ENCODE peak calls at places on chromosomes 3 and 15, in eight cellular contexts. X is hypothalamus; U is activated CD4-positive, alpha-beta T cell treated with anti-CD3 and anti-CD28 coated beads, Interleukin-2, amount 50 U/mL, for 24 hours; Q is MCF 10A; M is D341Med; D is IMR-90; K is stimulated activated CD4-positive, alpha-beta T cell treated with anti-CD3 and anti-CD28 coated beads, TNF-alpha, amount 100 ng/mL, for 4 hours; A is breast epithelium. O is an unnamed sample.
A peak's percentile ranks its signal among the peaks of the same experiment; 100 is the strongest.

GRCh38 chr15:75694241-75695182 is 18.1 kb downstream of the CSPG4 start:
- DNase-seq in K (no peak), X (peak; percentile 41), M (peak; percentile 91), D (peak; percentile 99), Q (peak; percentile 95), A (no peak), U (no peak), O (peak; percentile 75)

GRCh38 chr3:53067571-53067970 is 21.7 kb upstream of the SFMBT1 start:
- DNase-seq in U (no peak), A (no peak), K (no peak), Q (no peak), X (no peak), M (no peak), D (no peak), O (no peak)

GRCh38 chr3:38029400-38030125 is at the start of gene PLCD1:
- DNase-seq in X (peak; percentile 81), Q (no peak), M (peak; percentile 63), K (no peak), U (no peak), D (no peak), A (peak; percentile 73), O (peak; percentile 27)

GRCh38 chr3:113166357-113166718 is 45.0 kb upstream of the BOC start:
- DNase-seq in K (no peak), Q (no peak), D (no peak), U (no peak), A (no peak), X (no peak), M (no peak), O (no peak)

GRCh38 chr15:52483712-52484111 is 45.0 kb downstream of the MYO5A start:
- DNase-seq in K (no peak), M (no peak), D (peak; percentile 55), X (no peak), Q (peak; percentile 46), A (no peak), U (no peak), O (no peak)

GRCh38 chr15:65517866-65518207 is 348 bp upstream of the DPP8 start:
- DNase-seq in K (no peak), M (no peak), Q (no peak), U (no peak), X (no peak), D (no peak), A (no peak), O (no peak)

GRCh38 chr3:171055336-171056178 is 29.0 kb upstream of the SLC2A2 start:
- DNase-seq in X (no peak), Q (no peak), K (no peak), U (no peak), M (no peak), D (peak; percentile 56), A (no peak), O (no peak)

GRCh38 chr3:124928333-124929202 is 6.0 kb downstream of the MUC13 start:
- DNase-seq in U (peak; percentile 20), X (peak; percentile 1), M (peak; percentile 44), D (peak; percentile 74), A (no peak), Q (peak; percentile 78), K (peak; percentile 38), O (no peak)

GRCh38 chr3:190031887-190032752 is 88.6 kb downstream of the P3H2 start:
- DNase-seq in U (no peak), X (no peak), M (no peak), A (no peak), Q (peak; percentile 27), D (peak; percentile 40), K (no peak), O (no peak)

GRCh38 chr3:196120291-196120951 is 38.5 kb upstream of the TFRC start:
- DNase-seq in U (no peak), D (no peak), X (no peak), K (no peak), A (no peak), M (no peak), Q (no peak), O (no peak)

GRCh38 chr3:187926620-187927019 is 181.4 kb upstream of the BCL6 start:
- DNase-seq in M (no peak), D (no peak), K (no peak), A (no peak), U (no peak), Q (no peak), X (no peak), O (no peak)

GRCh38 chr15:58066042-58066867 is 744 bp upstream of the ALDH1A2 start:
- DNase-seq in A (peak; percentile 55), X (peak; percentile 11), D (peak; percentile 4), M (peak; percentile 83), Q (peak; percentile 55), K (no peak), U (peak; percentile 16), O (no peak)

GRCh38 chr3:106172780-106173179 is 304.0 kb upstream of the CBLB start:
- DNase-seq in U (no peak), K (no peak), X (no peak), M (no peak), D (no peak), A (no peak), Q (no peak), O (no peak)

GRCh38 chr15:60444289-60444912 is 34.5 kb downstream of the ICE2 start:
- DNase-seq in K (no peak), M (peak; percentile 36), D (peak; percentile 51), Q (peak; percentile 50), A (no peak), X (no peak), U (no peak), O (no peak)

GRCh38 chr3:197606468-197606867 is 50.7 kb upstream of the BDH1 start:
- DNase-seq in Q (no peak), D (no peak), X (no peak), M (no peak), U (no peak), A (no peak), K (no peak), O (no peak)

GRCh38 chr15:68567345-68567744 is 11.4 kb upstream of the CORO2B start:
- DNase-seq in D (no peak), X (no peak), A (no peak), K (no peak), U (no peak), Q (no peak), M (no peak), O (no peak)

GRCh38 chr15:77506311-77507150 is 85.8 kb downstream of the HMG20A start:
- DNase-seq in Q (peak; percentile 83), M (no peak), U (no peak), D (no peak), K (no peak), A (no peak), X (peak; percentile 32), O (no peak)

GRCh38 chr15:59349715-59350420 is 22.8 kb downstream of the MYO1E start:
- DNase-seq in D (peak; percentile 94), K (no peak), M (no peak), Q (peak; percentile 94), A (no peak), U (no peak), X (no peak), O (no peak)

GRCh38 chr3:52986938-52987337 is 58.9 kb downstream of the SFMBT1 start:
- DNase-seq in U (no peak), K (no peak), Q (peak; percentile 66), M (no peak), X (no peak), D (peak; percentile 70), A (no peak), O (no peak)

GRCh38 chr3:186825294-186825821 is 17.2 kb upstream of the ADIPOQ start:
- DNase-seq in U (peak; percentile 7), X (peak; percentile 23), M (no peak), D (peak; percentile 77), A (no peak), Q (no peak), K (no peak), O (no peak)

O was measured in GOT3.